ENCODE peak calls at places on chromosomes 2 and 18, in ten cellular contexts. E, R, W, U, L, Z, I, N, B and M are unnamed samples.

GRCh38 chr2:20304411-20304810 is 46.2 kb downstream of the PUM2 start:
- DNase-seq in Z (no peak), L (no peak), B (no peak), U (no peak), W (no peak), R (no peak), I (no peak), N (no peak), E (no peak), M (no peak)

GRCh38 chr2:15981646-15982045 is 41.3 kb downstream of the MYCN start:
- DNase-seq in W (no peak), E (no peak), B (no peak), U (no peak), L (no peak), R (no peak), N (peak), I (no peak), Z (no peak), M (no peak)

GRCh38 chr2:148640767-148641166 is 3.8 kb upstream of the EPC2 start:
- DNase-seq in R (no peak), W (peak), I (no peak), E (no peak), B (no peak), U (no peak), Z (no peak), N (no peak), L (no peak), M (no peak)

GRCh38 chr2:157786663-157787363 is 89.3 kb downstream of the ACVR1 start:
- DNase-seq in Z (no peak), I (no peak), B (no peak), U (no peak), N (no peak), E (no peak), W (no peak), R (no peak), L (no peak), M (no peak)

GRCh38 chr18:63070750-63071502 is 248.6 kb downstream of the BCL2 start:
- DNase-seq in N (no peak), Z (no peak), E (no peak), R (no peak), L (no peak), B (no peak), I (no peak), U (no peak), W (no peak), M (no peak)

GRCh38 chr2:210899131-210899530 is 342.7 kb downstream of the CPS1 start:
- DNase-seq in L (no peak), I (no peak), R (no peak), W (no peak), B (no peak), U (no peak), Z (no peak), N (no peak), E (no peak), M (no peak)

GRCh38 chr18:36735130-36735529 is 93.7 kb downstream of the TPGS2 start:
- DNase-seq in W (no peak), Z (no peak), N (no peak), U (no peak), R (no peak), B (no peak), I (no peak), E (no peak), L (no peak), M (no peak)

GRCh38 chr2:6580982-6581381 is 284.7 kb downstream of the CMPK2 start:
- DNase-seq in I (no peak), N (no peak), R (no peak), B (no peak), E (no peak), W (peak), U (no peak), Z (no peak), L (no peak), M (no peak)

GRCh38 chr18:8153887-8154583 is 455.2 kb upstream of the RAB12 start:
- DNase-seq in L (no peak), N (no peak), Z (no peak), R (no peak), B (no peak), U (no peak), W (no peak), I (no peak), E (no peak), M (no peak)

GRCh38 chr2:228543117-228543516 is 361.6 kb upstream of the SPHKAP start:
- DNase-seq in L (no peak), N (no peak), E (no peak), B (no peak), I (no peak), R (no peak), Z (no peak), U (no peak), W (no peak), M (no peak)

GRCh38 chr2:167127135-167127534 is 238.9 kb downstream of the XIRP2 start:
- DNase-seq in L (no peak), E (no peak), R (no peak), Z (no peak), B (no peak), I (no peak), U (no peak), N (no peak), W (no peak), M (no peak)

GRCh38 chr18:5720132-5720531 is 175.2 kb downstream of the TMEM200C start:
- DNase-seq in I (no peak), N (no peak), L (no peak), W (no peak), E (no peak), B (no peak), R (no peak), Z (no peak), U (no peak), M (no peak)

GRCh38 chr2:105751272-105751671 is 6.6 kb downstream of the NCK2 start:
- DNase-seq in Z (no peak), L (no peak), W (no peak), I (no peak), R (peak), N (no peak), E (no peak), B (no peak), U (no peak), M (no peak)

GRCh38 chr2:197130318-197130717 is 180.3 kb downstream of the ANKRD44 start:
- DNase-seq in N (no peak), W (no peak), B (no peak), U (no peak), I (no peak), L (no peak), R (no peak), E (no peak), Z (no peak), M (no peak)

GRCh38 chr2:148519013-148519412 is 125.5 kb upstream of the EPC2 start:
- DNase-seq in L (no peak), E (no peak), W (no peak), B (no peak), R (peak), Z (no peak), N (no peak), U (peak), I (no peak), M (no peak)

GRCh38 chr2:118529931-118530330 is 317.5 kb downstream of the EN1 start:
- DNase-seq in I (no peak), Z (peak), E (no peak), L (no peak), W (no peak), N (no peak), B (no peak), U (peak), R (no peak), M (no peak)

GRCh38 chr2:185618630-185619029 is 120.0 kb upstream of the FSIP2 start:
- DNase-seq in U (no peak), Z (no peak), L (no peak), I (no peak), N (peak), R (no peak), B (no peak), E (no peak), W (no peak), M (no peak)

GRCh38 chr2:2762166-2762897 is 431.3 kb upstream of the MYT1L start:
- DNase-seq in W (no peak), I (no peak), Z (no peak), U (no peak), N (no peak), L (no peak), R (no peak), E (no peak), B (no peak), M (no peak)

GRCh38 chr2:12277305-12278034 is 439.3 kb upstream of the TRIB2 start:
- DNase-seq in R (no peak), E (no peak), U (no peak), Z (no peak), B (no peak), I (no peak), L (no peak), N (no peak), W (no peak), M (no peak)

GRCh38 chr2:240227538-240228428 is 87.3 kb upstream of the OTOS start:
- DNase-seq in B (no peak), Z (no peak), E (no peak), W (no peak), U (no peak), L (no peak), R (peak), N (no peak), I (no peak), M (no peak)

GRCh38 chr2:232349546-232349945 is 29.0 kb upstream of the ALPP start:
- DNase-seq in R (peak), B (peak), W (no peak), Z (no peak), I (no peak), L (no peak), E (no peak), N (no peak), U (no peak), M (no peak)

GRCh38 chr2:191352536-191352935 is 107.3 kb downstream of the MYO1B start:
- DNase-seq in E (no peak), R (no peak), I (no peak), L (no peak), U (no peak), Z (no peak), B (no peak), W (peak), N (no peak), M (no peak)

GRCh38 chr2:197596751-197597150 is 78.6 kb downstream of the RFTN2 start:
- DNase-seq in B (no peak), R (no peak), W (no peak), U (no peak), L (no peak), Z (no peak), E (no peak), I (no peak), N (no peak), M (no peak)

GRCh38 chr2:191728710-191729597 is 51.0 kb downstream of the NABP1 start:
- DNase-seq in L (no peak), B (no peak), R (no peak), E (no peak), N (no peak), W (no peak), I (no peak), Z (no peak), U (no peak), M (no peak)

GRCh38 chr2:9462872-9463697 is 11.3 kb upstream of the IAH1 start:
- DNase-seq in L (no peak), Z (no peak), R (no peak), I (no peak), W (no peak), N (no peak), E (no peak), U (peak), B (no peak), M (no peak)

GRCh38 chr18:46098616-46098933 is 479 bp upstream of the ATP5F1A start:
- DNase-seq in N (no peak), I (no peak), Z (no peak), U (no peak), R (peak), W (no peak), B (no peak), L (no peak), E (no peak), M (no peak)

GRCh38 chr18:55407774-55408535 is 180.0 kb downstream of the TCF4 start:
- DNase-seq in L (no peak), Z (no peak), U (peak), B (no peak), I (no peak), W (no peak), R (no peak), N (no peak), E (no peak), M (no peak)

GRCh38 chr18:7146067-7146466 is 28.5 kb upstream of the LAMA1 start:
- DNase-seq in E (no peak), W (no peak), U (no peak), Z (no peak), L (no peak), N (no peak), I (no peak), B (no peak), R (no peak), M (no peak)

GRCh38 chr2:48471048-48471474 is 58.9 kb upstream of the STON1 start:
- DNase-seq in E (peak), I (no peak), R (no peak), L (no peak), Z (peak), N (peak), W (peak), U (peak), B (peak), M (no peak)

GRCh38 chr18:35444636-35445035 is 53.1 kb downstream of the INO80C start:
- DNase-seq in Z (no peak), W (no peak), L (no peak), E (no peak), I (no peak), B (no peak), R (no peak), U (no peak), N (no peak), M (no peak)